ENCODE peak calls at places on chromosomes 4 and X, in four cellular contexts. Y is stimulated activated CD4-positive, alpha-beta T cell treated with anti-CD3 and anti-CD28 coated beads, Interleukin-4, amount 100 ng/mL, for 48 hours; T is GM23248; J is psoas muscle. A is an unnamed sample.

GRCh38 chrX:1534321-1535168 is 2.4 kb downstream of the P2RY8 start:
- DNase-seq in Y (peak), T (no peak), J (no peak), A (peak)

GRCh38 chrX:6810796-6811195 is 275.9 kb upstream of the VCX3A start:
- DNase-seq in Y (no peak), T (peak), J (no peak), A (no peak)

GRCh38 chr4:40908702-40909362 is 159.1 kb downstream of the NSUN7 start:
- DNase-seq in Y (peak), T (peak), J (peak), A (peak)

GRCh38 chrX:131741103-131741581 is 197.3 kb downstream of the OR13H1 start:
- DNase-seq in Y (no peak), T (no peak), J (peak), A (no peak)

GRCh38 chr4:2954358-2955185 is 8.6 kb downstream of the NOP14 start:
- DNase-seq in Y (peak), T (no peak), J (no peak), A (peak)

GRCh38 chrX:41475166-41475565 is 28.0 kb downstream of the NYX start:
- DNase-seq in Y (no peak), T (no peak), J (no peak), A (no peak)

GRCh38 chr4:17561195-17561909 is 15.6 kb upstream of the LAP3 start:
- DNase-seq in Y (no peak), T (peak), J (no peak), A (no peak)

GRCh38 chrX:1657367-1658082 is 42.7 kb downstream of the ASMT start:
- DNase-seq in Y (no peak), T (peak), J (no peak), A (peak)

GRCh38 chr4:139532951-139533350 is 23.1 kb downstream of the SETD7 start:
- DNase-seq in Y (no peak), T (peak), J (no peak), A (no peak)

GRCh38 chr4:69907151-69907550 is 23.7 kb upstream of the CSN1S1 start:
- DNase-seq in Y (no peak), T (peak), J (no peak), A (no peak)

GRCh38 chr4:168098257-168098717 is 6.0 kb downstream of the ANXA10 start:
- DNase-seq in Y (no peak), T (peak), J (no peak), A (no peak)

GRCh38 chr4:932713-933070 is 432 bp downstream of the TMEM175 start:
- DNase-seq in Y (no peak), T (no peak), J (no peak), A (no peak)

GRCh38 chrX:47568656-47569295 is 7.8 kb downstream of the ARAF start:
- DNase-seq in Y (peak), T (no peak), J (no peak), A (no peak)

GRCh38 chrX:133922390-133922772 is 63.0 kb downstream of the GPC3 start:
- DNase-seq in Y (no peak), T (no peak), J (no peak), A (no peak)

A was measured in AML-193.